ENCODE peak calls at places on chromosome 6, in seven cellular contexts. M is SK-N-SH, L is A549, B is HCT116, Z is HepG2, D is endothelial cell of umbilical vein, Y is GM12878. K is an unnamed sample.

GRCh38 chr6:95431637-95432228 is 145.6 kb upstream of the MANEA start:
- DNase-seq in M (peak), L (peak), B (peak), Z (peak), D (peak), Y (no peak), K (peak)

GRCh38 chr6:106158816-106159215 is 72.7 kb downstream of the PRDM1 start:
- DNase-seq in M (no peak), L (no peak), B (no peak), Z (no peak), D (no peak), Y (no peak), K (no peak)

GRCh38 chr6:11096109-11096508 is 2.5 kb downstream of the SMIM13 start:
- DNase-seq in M (peak), L (peak), B (peak), Z (peak), D (no peak), Y (no peak), K (peak)

GRCh38 chr6:143867236-143867635 is 3.0 kb downstream of the ZC2HC1B start:
- DNase-seq in M (no peak), L (no peak), B (no peak), Z (no peak), D (no peak), Y (no peak), K (no peak)

GRCh38 chr6:5562277-5562676 is 301.0 kb downstream of the FARS2 start:
- DNase-seq in M (no peak), L (no peak), B (no peak), Z (no peak), D (no peak), Y (no peak), K (no peak)

GRCh38 chr6:166803455-166803854 is 152.9 kb downstream of the RNASET2 start:
- DNase-seq in M (no peak), L (no peak), B (no peak), Z (no peak), D (no peak), Y (no peak), K (no peak)

GRCh38 chr6:91633374-91634184 is 1046.7 kb upstream of the MAP3K7 start:
- DNase-seq in M (no peak), L (no peak), B (no peak), Z (no peak), D (no peak), Y (no peak), K (no peak)

GRCh38 chr6:13923527-13924145 is 1.1 kb upstream of the RNF182 start:
- DNase-seq in M (no peak), L (peak), B (no peak), Z (no peak), D (peak), Y (no peak), K (peak)

GRCh38 chr6:3739311-3739897 is 12.1 kb downstream of the PXDC1 start:
- DNase-seq in M (no peak), L (no peak), B (no peak), Z (no peak), D (no peak), Y (no peak), K (no peak)

GRCh38 chr6:14596410-14596809 is 478.8 kb downstream of the CD83 start:
- DNase-seq in M (no peak), L (peak), B (peak), Z (no peak), D (no peak), Y (no peak), K (peak)

GRCh38 chr6:159806021-159806458 is 6.0 kb downstream of the PNLDC1 start:
- DNase-seq in M (no peak), L (no peak), B (no peak), Z (peak), D (no peak), Y (no peak), K (peak)

GRCh38 chr6:61682562-61682961 is 603.5 kb downstream of the KHDRBS2 start:
- DNase-seq in M (no peak), L (no peak), B (no peak), Z (no peak), D (no peak), Y (no peak), K (no peak)

GRCh38 chr6:40599580-40599979 is 12.4 kb upstream of the LRFN2 start:
- DNase-seq in M (no peak), L (no peak), B (no peak), Z (no peak), D (no peak), Y (no peak), K (no peak)

GRCh38 chr6:90496617-90497016 is 90.3 kb downstream of the MAP3K7 start:
- DNase-seq in M (no peak), L (no peak), B (no peak), Z (no peak), D (peak), Y (no peak), K (no peak)

GRCh38 chr6:22657341-22657985 is 88.1 kb downstream of the HDGFL1 start:
- DNase-seq in M (no peak), L (no peak), B (no peak), Z (peak), D (no peak), Y (peak), K (no peak)

GRCh38 chr6:82374481-82374880 is 10.9 kb downstream of the TPBG start:
- DNase-seq in M (no peak), L (no peak), B (no peak), Z (no peak), D (no peak), Y (no peak), K (no peak)

GRCh38 chr6:14634072-14634471 is 516.5 kb downstream of the CD83 start:
- DNase-seq in M (no peak), L (no peak), B (no peak), Z (no peak), D (no peak), Y (no peak), K (no peak)

GRCh38 chr6:139381216-139381615 is 6.8 kb upstream of the CITED2 start:
- DNase-seq in M (no peak), L (no peak), B (no peak), Z (no peak), D (no peak), Y (no peak), K (no peak)

DNA sequence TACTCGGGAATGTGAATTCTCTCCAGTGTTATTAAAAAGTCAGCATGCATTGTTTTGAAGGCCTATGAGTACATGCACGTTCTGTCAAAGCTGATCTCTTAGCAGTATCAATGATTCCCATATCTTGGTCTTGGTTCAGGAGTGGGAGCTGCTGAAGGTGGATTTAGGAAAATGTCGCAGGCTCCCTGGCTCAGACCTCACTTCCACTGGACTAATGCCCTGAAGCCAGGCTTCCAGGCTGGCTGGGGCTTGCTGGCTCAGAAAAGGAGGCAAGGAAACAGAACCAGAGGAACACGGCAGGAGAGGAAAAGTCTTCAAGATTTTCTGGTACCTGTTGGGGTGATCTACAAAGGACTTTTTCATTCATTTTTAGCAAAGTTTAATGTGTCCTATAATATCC is 81.6 kb downstream of the OLIG3 start:
- DNase-seq in M (no peak), L (no peak), B (no peak), Z (no peak), D (no peak), Y (no peak), K (no peak)
- H3K4me3 ChIP-seq in M (no peak), L (no peak), B (no peak), Z (no peak), D (no peak), Y (no peak), K (no peak)

GRCh38 chr6:103675807-103676406 is 1183.8 kb downstream of the HACE1 start:
- DNase-seq in M (no peak), L (no peak), B (no peak), Z (no peak), D (peak), Y (no peak), K (peak)
- TF ChIP-seq MAX in M (no peak), L (no peak), B (no peak), Z (no peak), D (no peak), Y (no peak), K (no peak)

GRCh38 chr6:26029570-26029856 is 57.7 kb upstream of the HFE start:
- DNase-seq in M (no peak), L (no peak), B (no peak), Z (no peak), D (no peak), Y (no peak), K (no peak)

GRCh38 chr6:26030716-26031115 is 56.5 kb upstream of the HFE start:
- DNase-seq in M (no peak), L (no peak), B (no peak), Z (no peak), D (no peak), Y (no peak), K (peak)

GRCh38 chr6:26031151-26031594 is 56.1 kb upstream of the HFE start:
- DNase-seq in M (no peak), L (no peak), B (no peak), Z (no peak), D (peak), Y (no peak), K (no peak)

GRCh38 chr6:26028753-26029569 is 58.3 kb upstream of the HFE start:
- DNase-seq in M (no peak), L (no peak), B (no peak), Z (no peak), D (no peak), Y (no peak), K (no peak)

GRCh38 chr6:26029857-26030653 is 57.2 kb upstream of the HFE start:
- DNase-seq in M (no peak), L (no peak), B (no peak), Z (no peak), D (no peak), Y (no peak), K (no peak)
- H3K4me3 ChIP-seq in M (peak), L (peak), B (no peak), Z (no peak), D (no peak), Y (peak), K (peak)

DNA sequence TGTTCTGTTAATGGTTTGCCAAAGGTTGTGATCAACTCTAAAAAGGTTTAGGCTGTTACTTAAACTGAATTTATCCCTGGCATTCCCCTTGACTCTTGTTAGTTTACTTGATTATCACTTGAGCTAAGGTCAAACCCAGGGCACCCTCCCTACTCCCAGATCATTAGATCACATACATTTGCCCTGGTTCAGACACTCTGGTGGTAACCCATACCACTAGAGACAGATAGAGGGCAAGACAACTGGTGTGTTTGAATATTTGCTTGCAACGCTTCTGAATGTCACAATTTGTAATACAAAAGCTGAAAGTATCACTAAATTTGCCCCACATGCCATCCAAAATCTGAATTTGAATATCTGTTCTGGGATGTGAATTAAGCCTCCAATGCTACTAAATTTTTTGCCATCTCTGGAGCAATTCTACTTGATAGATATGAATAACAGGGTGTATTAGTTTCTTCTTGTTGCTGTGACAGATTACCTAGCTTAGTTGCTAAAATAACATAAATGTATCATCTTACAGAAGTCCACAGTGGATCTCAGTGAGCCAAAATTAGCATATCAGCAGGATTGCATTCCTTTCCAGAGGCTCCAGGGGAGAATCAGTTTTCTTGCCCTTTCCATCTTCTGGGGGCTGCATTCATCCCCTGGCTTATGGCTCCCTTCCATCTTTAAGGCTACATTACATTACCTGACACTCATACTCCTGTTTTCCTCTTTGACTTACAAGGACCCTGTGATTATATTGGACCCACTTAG is 45.4 kb downstream of the FIG4 start:
- DNase-seq in M (no peak), L (no peak), B (no peak), Z (no peak), D (no peak), Y (no peak), K (no peak)
- TF ChIP-seq MAX in M (no peak), L (no peak), B (no peak), Z (no peak), D (no peak), Y (no peak), K (no peak)

GRCh38 chr6:42007753-42008528 is 42.4 kb upstream of the TAF8 start:
- DNase-seq in M (no peak), L (no peak), B (no peak), Z (no peak), D (no peak), Y (no peak), K (peak)
- H3K4me3 ChIP-seq in M (no peak), L (no peak), B (no peak), Z (no peak), D (no peak), Y (no peak), K (no peak)

DNA sequence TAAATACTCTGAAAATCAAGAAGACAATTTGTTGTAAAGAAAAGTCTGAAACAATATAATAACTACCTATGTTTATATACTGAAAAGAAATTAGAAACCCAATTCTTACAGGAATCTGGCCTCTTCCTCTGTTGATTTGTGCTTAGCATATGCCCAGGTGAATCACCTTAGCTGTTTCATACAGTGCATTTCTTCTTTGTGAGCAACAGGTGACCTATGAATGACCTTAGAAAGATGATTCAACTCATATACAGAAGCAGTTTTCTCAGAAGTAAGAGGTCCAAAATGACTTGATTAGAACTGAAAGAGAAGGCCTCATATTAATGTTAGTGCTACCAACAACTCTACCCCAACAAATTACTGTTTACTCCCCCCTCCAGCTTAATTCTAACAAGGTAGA is 419.5 kb upstream of the ID4 start:
- DNase-seq in M (no peak), L (no peak), B (peak), Z (no peak), D (no peak), Y (no peak), K (no peak)
- TF ChIP-seq MAX in M (no peak), L (no peak), B (peak), Z (no peak), D (no peak), Y (no peak), K (no peak)

GRCh38 chr6:89214197-89214596 is 3.0 kb downstream of the GABRR1 start:
- DNase-seq in M (no peak), L (no peak), B (no peak), Z (no peak), D (no peak), Y (no peak), K (no peak)
- H3K4me3 ChIP-seq in M (no peak), L (no peak), B (no peak), Z (no peak), D (no peak), Y (no peak), K (no peak)

DNA sequence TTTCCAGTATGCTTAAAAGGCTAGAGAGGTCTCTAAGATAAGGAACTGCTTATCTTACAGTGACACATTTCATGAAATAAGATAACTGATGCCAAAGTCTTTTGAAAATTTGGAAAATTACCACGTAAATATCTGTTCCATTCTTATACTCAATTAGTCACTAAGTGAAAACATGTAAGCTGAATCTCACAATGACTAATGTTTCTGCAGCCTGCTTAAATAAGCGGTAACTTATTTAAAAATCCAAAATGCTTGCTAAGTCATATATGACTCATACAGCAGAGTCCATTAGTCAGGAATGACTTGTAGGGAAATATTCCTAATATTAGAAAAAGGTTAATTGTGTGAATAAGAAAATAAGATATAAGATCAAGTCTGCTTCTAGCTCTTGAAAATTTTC is 27.8 kb upstream of the LGSN start:
- DNase-seq in M (no peak), L (peak), B (peak), Z (peak), D (peak), Y (no peak), K (no peak)
- TF ChIP-seq MAX in M (no peak), L (no peak), B (no peak), Z (no peak), D (no peak), Y (no peak), K (no peak)

GRCh38 chr6:35486005-35486925 is 10.6 kb downstream of the TEAD3 start:
- DNase-seq in M (peak), L (no peak), B (no peak), Z (no peak), D (no peak), Y (no peak), K (peak)
- H3K4me3 ChIP-seq in M (no peak), L (no peak), B (peak), Z (no peak), D (no peak), Y (no peak), K (no peak)

K was measured in NB4.